ENCODE peak calls at places on chromosomes 7 and 10, in four cellular contexts. C is NCI-H1105, I is mesenchymal stem cell, W is lower lobe of right lung. B is an unnamed sample.

GRCh38 chr7:1696671-1697498 is 26.8 kb downstream of the ELFN1 start:
- DNase-seq in W (peak; percentile 43), C (no peak), I (no peak), B (no peak)

GRCh38 chr10:93461124-93461806 is 20.9 kb downstream of the MYOF start:
- DNase-seq in I (peak; percentile 87), W (no peak), C (no peak), B (no peak)

GRCh38 chr10:9825491-9826018 is 1192.1 kb upstream of the CELF2 start:
- DNase-seq in I (no peak), C (no peak), W (no peak), B (no peak)

GRCh38 chr10:101779544-101780186 is 3.6 kb downstream of the NPM3 start:
- DNase-seq in W (peak; percentile 89), C (no peak), I (peak; percentile 70), B (peak; percentile 75)

GRCh38 chr10:127980898-127981297 is 74.0 kb downstream of the PTPRE start:
- DNase-seq in I (no peak), C (no peak), W (no peak), B (no peak)

GRCh38 chr10:104548090-104548489 is 93.0 kb upstream of the SORCS3 start:
- DNase-seq in W (no peak), I (no peak), C (no peak), B (no peak)

GRCh38 chr7:115260381-115260780 is 338.5 kb downstream of the MDFIC start:
- DNase-seq in C (no peak), W (no peak), I (peak; percentile 26), B (no peak)

GRCh38 chr10:62250594-62251198 is 17.9 kb downstream of the RTKN2 start:
- DNase-seq in C (no peak), W (no peak), I (peak; percentile 48), B (no peak)

GRCh38 chr10:84365339-84365881 is 37.0 kb downstream of the CCSER2 start:
- DNase-seq in C (no peak), I (no peak), W (no peak), B (no peak)

GRCh38 chr10:100969175-100970075 is at the start of gene SEMA4G:
- DNase-seq in I (peak; percentile 41), C (peak; percentile 50), W (peak; percentile 60), B (no peak)

GRCh38 chr10:120514035-120514620 is 57.1 kb downstream of the PLPP4 start:
- DNase-seq in I (peak; percentile 22), C (no peak), W (no peak), B (no peak)

GRCh38 chr10:123057968-123058367 is 49.2 kb downstream of the ACADSB start:
- DNase-seq in C (no peak), W (no peak), I (no peak), B (no peak)

GRCh38 chr7:44587843-44588711 is 6.0 kb upstream of the TMED4 start:
- DNase-seq in I (peak; percentile 71), W (no peak), C (peak; percentile 26), B (peak; percentile 66)

GRCh38 chr10:35857860-35858259 is 215.8 kb upstream of the FZD8 start:
- DNase-seq in C (no peak), W (no peak), I (peak; percentile 38), B (no peak)

GRCh38 chr10:12947741-12948140 is 53.8 kb downstream of the CCDC3 start:
- DNase-seq in W (no peak), I (no peak), C (no peak), B (no peak)

GRCh38 chr7:28626629-28627262 is 214.4 kb downstream of the CREB5 start:
- DNase-seq in W (no peak), C (peak; percentile 25), I (peak; percentile 46), B (no peak)

GRCh38 chr10:101938316-101939272 is 95.0 kb upstream of the KCNIP2 start:
- DNase-seq in I (peak; percentile 86), W (no peak), C (no peak), B (no peak)

GRCh38 chr7:31734456-31734855 is 47.4 kb downstream of the PPP1R17 start:
- DNase-seq in C (no peak), W (no peak), I (no peak), B (no peak)

GRCh38 chr7:13794581-13794980 is 194.9 kb downstream of the ETV1 start:
- DNase-seq in I (no peak), W (no peak), C (no peak), B (no peak)

GRCh38 chr10:130017010-130017630 is 53.0 kb upstream of the EBF3 start:
- DNase-seq in C (no peak), W (no peak), I (no peak), B (no peak)

GRCh38 chr10:100364735-100365391 is 17.8 kb downstream of the SCD start:
- DNase-seq in W (peak; percentile 81), C (peak; percentile 64), I (peak; percentile 89), B (no peak)

GRCh38 chr7:150514748-150515222 is at the start of gene GIMAP7:
- DNase-seq in I (no peak), W (no peak), C (no peak), B (peak; percentile 29)

GRCh38 chr7:39407139-39407538 is 159.1 kb upstream of the YAE1 start:
- DNase-seq in I (no peak), W (no peak), C (no peak), B (no peak)

GRCh38 chr10:34213193-34213804 is 601.8 kb downstream of the PARD3 start:
- DNase-seq in C (no peak), I (no peak), W (no peak), B (no peak)

GRCh38 chr7:35694161-35694783 is 663 bp downstream of the HERPUD2 start:
- DNase-seq in I (peak; percentile 51), W (no peak), C (no peak), B (no peak)

GRCh38 chr10:17649836-17650235 is 5.9 kb downstream of the STAM start:
- DNase-seq in W (no peak), C (no peak), I (no peak), B (no peak)

GRCh38 chr10:14374745-14375445 is 44.2 kb upstream of the FRMD4A start:
- DNase-seq in I (peak; percentile 41), C (no peak), W (no peak), B (no peak)

GRCh38 chr7:74206589-74207120 is 3.2 kb upstream of the LAT2 start:
- DNase-seq in C (peak; percentile 41), W (peak; percentile 90), I (peak; percentile 78), B (peak; percentile 74)

GRCh38 chr7:51268859-51269258 is 47.8 kb downstream of the COBL start:
- DNase-seq in I (no peak), W (no peak), C (no peak), B (no peak)

GRCh38 chr10:101152316-101152715 is 21.2 kb downstream of the TLX1 start:
- DNase-seq in C (no peak), W (no peak), I (no peak), B (no peak)

B was measured in CD8-positive, alpha-beta memory T cell.